ENCODE peak calls at places on chromosome 3, in five cellular contexts. T, Y, E, Q and W are unnamed samples.
A peak's percentile ranks its signal among the peaks of the same experiment; 100 is the strongest.

GRCh38 chr3:188975612-188976314 is 196.0 kb upstream of the TPRG1 start:
- DNase-seq in Y (no peak), E (no peak), T (no peak), Q (no peak), W (no peak)

GRCh38 chr3:118705827-118706226 is 328.8 kb downstream of the IGSF11 start:
- DNase-seq in T (peak; percentile 55), Q (no peak), Y (no peak), E (no peak), W (peak; percentile 42)

GRCh38 chr3:48398701-48399386 is 26.8 kb downstream of the FBXW12 start:
- DNase-seq in E (no peak), Y (no peak), T (peak; percentile 48), Q (no peak), W (no peak)

GRCh38 chr3:62238003-62238402 is 135.3 kb downstream of the FEZF2 start:
- DNase-seq in T (no peak), Y (no peak), E (no peak), Q (no peak), W (no peak)

GRCh38 chr3:54278960-54279359 is 156.6 kb downstream of the CACNA2D3 start:
- DNase-seq in T (no peak), Q (no peak), E (no peak), Y (no peak), W (no peak)

GRCh38 chr3:17577795-17578520 is 164.5 kb downstream of the TBC1D5 start:
- DNase-seq in E (no peak), Y (peak; percentile 56), T (no peak), Q (no peak), W (no peak)

GRCh38 chr3:98599647-98600411 is 6.4 kb upstream of the CPOX start:
- DNase-seq in E (no peak), Y (no peak), Q (no peak), T (no peak), W (no peak)

GRCh38 chr3:193124861-193125260 is 116.2 kb upstream of the PLAAT1 start:
- DNase-seq in E (no peak), Q (peak; percentile 58), Y (no peak), T (no peak), W (no peak)

GRCh38 chr3:27544372-27544865 is 60.2 kb upstream of the SLC4A7 start:
- DNase-seq in T (peak; percentile 3), Q (no peak), E (no peak), Y (peak; percentile 83), W (no peak)

GRCh38 chr3:97481416-97481815 is 283.1 kb upstream of the ARL6 start:
- DNase-seq in T (peak; percentile 46), Y (no peak), Q (no peak), E (no peak), W (no peak)

GRCh38 chr3:169744332-169745054 is 20.4 kb downstream of the TERC start:
- DNase-seq in Y (peak; percentile 16), T (no peak), Q (no peak), E (no peak), W (peak; percentile 62)

GRCh38 chr3:122092460-122093165 is 37.5 kb downstream of the CD86 start:
- DNase-seq in T (peak; percentile 64), E (no peak), Q (no peak), Y (peak; percentile 66), W (no peak)

GRCh38 chr3:138082085-138082991 is 33.1 kb downstream of the DZIP1L start:
- DNase-seq in Y (peak; percentile 93), E (no peak), T (no peak), Q (no peak), W (no peak)

GRCh38 chr3:122578110-122578740 is 775 bp downstream of the PARP15 start:
- DNase-seq in E (no peak), Q (no peak), T (no peak), Y (peak; percentile 19), W (no peak)

GRCh38 chr3:73498764-73499622 is 125.7 kb downstream of the PDZRN3 start:
- DNase-seq in Q (no peak), E (no peak), Y (peak; percentile 36), T (no peak), W (no peak)

GRCh38 chr3:135650309-135650708 is 315.2 kb upstream of the PPP2R3A start:
- DNase-seq in E (no peak), T (no peak), Y (no peak), Q (no peak), W (no peak)

GRCh38 chr3:138374573-138375134 is 26.3 kb downstream of the MRAS start:
- DNase-seq in T (no peak), Y (no peak), E (no peak), Q (no peak), W (no peak)

GRCh38 chr3:139689122-139689521 is 11.3 kb upstream of the NMNAT3 start:
- DNase-seq in T (no peak), E (no peak), Y (no peak), Q (no peak), W (peak; percentile 95)

GRCh38 chr3:23916152-23916885 is 471 bp downstream of the NKIRAS1 start:
- DNase-seq in E (no peak), Q (no peak), Y (peak; percentile 30), T (no peak), W (no peak)

GRCh38 chr3:17137321-17137826 is 252.6 kb downstream of the PLCL2 start:
- DNase-seq in E (no peak), Y (no peak), T (no peak), Q (no peak), W (no peak)